ENCODE peak calls at places on chromosomes 2 and 18, in eight cellular contexts. A is pancreas, D is PC-9, O is MCF 10A, Q is uterus, H is IMR-90, B is fibroblast of the aortic adventitia, N is foreskin fibroblast. K is an unnamed sample.

GRCh38 chr2:85949280-85949679 is 60.5 kb upstream of the ST3GAL5 start:
- DNase-seq in H (no peak), D (no peak), B (no peak), Q (no peak), A (peak), O (no peak), N (no peak), K (no peak)

GRCh38 chr18:79637921-79638855 is 41.4 kb upstream of the CTDP1 start:
- DNase-seq in D (no peak), B (no peak), Q (no peak), H (no peak), A (no peak), N (no peak), O (no peak), K (no peak)

GRCh38 chr2:9753665-9754531 is 89.4 kb upstream of the TAF1B start:
- DNase-seq in B (no peak), D (peak), N (no peak), O (peak), A (peak), H (no peak), Q (no peak), K (no peak)

GRCh38 chr2:31388736-31389135 is 25.8 kb downstream of the XDH start:
- DNase-seq in H (no peak), N (no peak), B (no peak), A (no peak), D (no peak), Q (no peak), O (no peak), K (no peak)

GRCh38 chr18:80034068-80034851 is at the start of gene RBFA:
- DNase-seq in H (peak), O (peak), A (peak), B (peak), D (peak), N (peak), Q (peak), K (peak)

GRCh38 chr2:19901201-19901457 is 654 bp downstream of the TTC32 start:
- DNase-seq in Q (no peak), N (no peak), B (no peak), A (no peak), H (no peak), D (no peak), O (peak), K (no peak)

GRCh38 chr2:27381577-27382181 is 1.1 kb upstream of the ZNF513 start:
- DNase-seq in A (no peak), H (no peak), O (no peak), Q (no peak), D (no peak), N (no peak), B (no peak), K (no peak)

GRCh38 chr2:216349366-216349765 is 22.9 kb downstream of the MARCHF4 start:
- DNase-seq in Q (no peak), O (no peak), B (no peak), N (no peak), H (no peak), D (no peak), A (no peak), K (no peak)

GRCh38 chr2:216464104-216464720 is 34.4 kb upstream of the RPL37A start:
- DNase-seq in B (no peak), Q (no peak), N (no peak), H (no peak), D (no peak), O (no peak), A (no peak), K (no peak)

GRCh38 chr2:173884403-173884802 is 80.8 kb downstream of the SP3 start:
- DNase-seq in D (peak), A (peak), O (peak), B (peak), H (peak), Q (peak), N (peak), K (no peak)

GRCh38 chr18:12048827-12049175 is 44.8 kb upstream of the ANKRD62 start:
- DNase-seq in A (no peak), D (no peak), O (no peak), B (peak), N (no peak), Q (no peak), H (peak), K (no peak)

GRCh38 chr2:5319493-5319892 is 372.7 kb upstream of the SOX11 start:
- DNase-seq in O (no peak), B (no peak), H (no peak), N (no peak), Q (no peak), D (no peak), A (no peak), K (no peak)

GRCh38 chr2:33015421-33016142 is 68.8 kb downstream of the LTBP1 start:
- DNase-seq in A (peak), Q (no peak), B (peak), H (peak), O (peak), D (peak), N (peak), K (no peak)

GRCh38 chr2:216370961-216371633 is 1.2 kb downstream of the MARCHF4 start:
- DNase-seq in A (no peak), Q (no peak), N (no peak), B (no peak), D (peak), O (no peak), H (no peak), K (no peak)

GRCh38 chr2:11482473-11483031 is 16.6 kb upstream of the E2F6 start:
- DNase-seq in B (no peak), D (no peak), Q (no peak), O (no peak), N (no peak), A (no peak), H (no peak), K (no peak)

GRCh38 chr2:225108805-225109204 is 66.5 kb upstream of the DOCK10 start:
- DNase-seq in Q (no peak), A (no peak), N (no peak), B (no peak), H (no peak), D (no peak), O (no peak), K (no peak)

GRCh38 chr2:67015681-67016080 is 381.5 kb upstream of the ETAA1 start:
- DNase-seq in A (no peak), D (no peak), H (no peak), O (peak), B (no peak), Q (no peak), N (no peak), K (no peak)

GRCh38 chr2:46389417-46389916 is 89.9 kb upstream of the TMEM247 start:
- DNase-seq in O (no peak), Q (no peak), H (peak), A (peak), B (peak), D (no peak), N (no peak), K (no peak)

GRCh38 chr18:34339155-34339554 is 114.4 kb upstream of the NOL4 start:
- DNase-seq in N (no peak), D (no peak), A (no peak), H (no peak), B (no peak), O (no peak), Q (no peak), K (no peak)

GRCh38 chr2:17171446-17172049 is 346.7 kb downstream of the RAD51AP2 start:
- DNase-seq in D (peak), Q (no peak), N (peak), O (peak), H (peak), B (peak), A (peak), K (no peak)

GRCh38 chr2:23589739-23590138 is 204.8 kb downstream of the KLHL29 start:
- DNase-seq in N (no peak), A (no peak), O (no peak), D (no peak), B (no peak), Q (no peak), H (no peak), K (no peak)

GRCh38 chr2:165573534-165574461 is 104.3 kb downstream of the CSRNP3 start:
- DNase-seq in N (no peak), Q (peak), D (peak), B (peak), O (no peak), A (peak), H (no peak), K (no peak)

GRCh38 chr2:39930175-39930926 is 151.3 kb upstream of the THUMPD2 start:
- DNase-seq in D (no peak), O (no peak), A (no peak), B (no peak), N (no peak), H (no peak), Q (no peak), K (no peak)

GRCh38 chr18:63314991-63315662 is 4.4 kb downstream of the BCL2 start:
- DNase-seq in N (no peak), A (no peak), B (no peak), H (no peak), Q (no peak), D (no peak), O (no peak), K (no peak)

GRCh38 chr2:119546446-119546765 is 2.2 kb downstream of the CFAP221 start:
- DNase-seq in B (no peak), D (no peak), O (no peak), Q (no peak), H (no peak), A (no peak), N (no peak), K (no peak)

GRCh38 chr2:228999326-228999725 is 271.8 kb downstream of the PID1 start:
- DNase-seq in D (no peak), B (no peak), N (no peak), H (no peak), O (no peak), A (no peak), Q (no peak), K (no peak)

GRCh38 chr2:85589982-85590791 is 5.4 kb upstream of the RNF181 start:
- DNase-seq in N (peak), O (no peak), D (no peak), A (peak), Q (no peak), B (peak), H (peak), K (no peak)

GRCh38 chr18:76658627-76659026 is 163.6 kb upstream of the ZNF516 start:
- DNase-seq in A (no peak), B (no peak), Q (peak), D (no peak), N (no peak), H (no peak), O (peak), K (no peak)

GRCh38 chr2:125543968-125544514 is 1111.9 kb upstream of the GYPC start:
- DNase-seq in A (no peak), O (peak), Q (no peak), D (no peak), N (no peak), B (no peak), H (no peak), K (no peak)

GRCh38 chr18:77046409-77046808 is 86.2 kb downstream of the MBP start:
- DNase-seq in H (no peak), B (no peak), N (no peak), O (no peak), D (no peak), Q (no peak), A (no peak), K (no peak)

GRCh38 chr18:4987452-4988405 is 209.3 kb downstream of the AKAIN1 start:
- DNase-seq in B (no peak), N (no peak), A (no peak), O (no peak), H (no peak), Q (no peak), D (no peak), K (no peak)

GRCh38 chr2:65431417-65432226 is 777 bp downstream of the SPRED2 start:
- DNase-seq in D (peak), H (peak), A (peak), O (peak), N (no peak), B (peak), Q (peak), K (no peak)

GRCh38 chr2:212484563-212485080 is 54.0 kb downstream of the ERBB4 start:
- DNase-seq in A (no peak), D (no peak), N (no peak), O (no peak), H (no peak), Q (no peak), B (no peak), K (no peak)

GRCh38 chr2:124996406-124996805 is 971.3 kb downstream of the CNTNAP5 start:
- DNase-seq in D (no peak), Q (no peak), B (no peak), H (no peak), O (no peak), A (no peak), N (no peak), K (no peak)

GRCh38 chr2:40346535-40347354 is 105.1 kb downstream of the SLC8A1 start:
- DNase-seq in H (peak), N (no peak), O (no peak), Q (no peak), B (peak), D (no peak), A (no peak), K (no peak)

GRCh38 chr2:154375625-154376020 is 322.9 kb upstream of the KCNJ3 start:
- DNase-seq in A (no peak), N (no peak), H (no peak), D (no peak), O (peak), B (peak), Q (no peak), K (no peak)

GRCh38 chr2:130873700-130874346 is 37.1 kb downstream of the ARHGEF4 start:
- DNase-seq in A (peak), H (peak), N (peak), O (peak), D (peak), B (peak), Q (peak), K (peak)
- TF ChIP-seq CTCF in A (peak), H (peak), N (peak), O (peak), D (peak), B (peak), Q (peak), K (no peak)

GRCh38 chr2:48566582-48566981 is 36.6 kb downstream of the STON1 start:
- DNase-seq in D (no peak), Q (no peak), H (peak), A (peak), O (no peak), B (peak), N (peak), K (no peak)
- TF ChIP-seq CTCF in D (peak), Q (peak), H (peak), A (no peak), O (no peak), B (peak), N (peak), K (no peak)

DNA sequence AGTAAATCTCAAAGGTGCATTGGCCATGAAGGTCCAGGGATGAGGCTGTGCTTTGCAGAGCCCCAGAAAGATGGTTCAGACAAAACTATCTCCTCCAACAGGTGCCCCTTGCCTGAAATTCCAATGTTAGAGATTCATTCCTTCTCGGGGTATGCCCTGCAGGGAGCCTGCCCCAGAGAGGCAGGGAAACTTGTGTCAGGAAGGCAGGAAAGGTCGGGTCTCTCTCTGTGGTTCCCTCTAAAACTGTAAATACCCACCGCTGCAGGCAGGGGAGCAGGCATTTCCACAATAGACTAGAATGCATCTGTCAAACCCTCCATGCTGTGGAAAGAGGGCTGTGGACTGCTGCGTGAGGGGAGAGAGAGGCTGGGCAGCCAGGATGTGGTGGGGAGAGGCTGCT is 207.8 kb upstream of the SMAD2 start:
- DNase-seq in O (no peak), B (no peak), H (no peak), Q (no peak), D (no peak), N (no peak), A (no peak), K (no peak)
- TF ChIP-seq CTCF in O (no peak), B (no peak), H (no peak), Q (no peak), D (no peak), N (no peak), A (no peak), K (no peak)

GRCh38 chr2:181955010-181955409 is 30.6 kb upstream of the PPP1R1C start:
- DNase-seq in O (peak), N (peak), A (no peak), H (peak), B (peak), D (peak), Q (no peak), K (no peak)

GRCh38 chr2:181952413-181953226 is 33.0 kb upstream of the PPP1R1C start:
- DNase-seq in Q (no peak), A (no peak), B (no peak), N (no peak), O (no peak), H (peak), D (no peak), K (no peak)

GRCh38 chr2:181953773-181954537 is 31.7 kb upstream of the PPP1R1C start:
- DNase-seq in O (no peak), A (peak), D (peak), H (peak), N (peak), Q (peak), B (peak), K (peak)

GRCh38 chr2:181957668-181958067 is 28.0 kb upstream of the PPP1R1C start:
- DNase-seq in N (no peak), Q (no peak), O (no peak), B (no peak), D (no peak), H (no peak), A (no peak), K (no peak)

DNA sequence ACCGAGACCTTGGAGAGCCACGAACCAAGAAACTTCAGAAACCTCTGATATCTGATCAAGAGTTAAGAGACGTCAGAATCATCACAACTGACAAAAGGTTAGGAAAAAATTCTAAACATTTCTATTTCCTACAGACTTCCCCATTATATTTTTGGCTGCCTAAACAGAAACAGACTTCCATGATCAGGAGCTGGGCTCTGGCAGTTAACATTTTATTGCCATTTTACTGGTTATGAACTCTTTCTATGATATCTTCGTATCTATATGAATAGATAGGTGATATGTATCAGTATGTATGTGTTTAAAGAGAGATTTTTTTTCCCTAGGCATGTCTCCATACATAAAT is 31.1 kb upstream of the PPP1R1C start:
- DNase-seq in H (peak), O (no peak), B (no peak), A (no peak), D (no peak), Q (no peak), N (no peak), K (no peak)
- TF ChIP-seq CTCF in H (no peak), O (no peak), B (no peak), A (no peak), D (peak), Q (no peak), N (no peak), K (no peak)

DNA sequence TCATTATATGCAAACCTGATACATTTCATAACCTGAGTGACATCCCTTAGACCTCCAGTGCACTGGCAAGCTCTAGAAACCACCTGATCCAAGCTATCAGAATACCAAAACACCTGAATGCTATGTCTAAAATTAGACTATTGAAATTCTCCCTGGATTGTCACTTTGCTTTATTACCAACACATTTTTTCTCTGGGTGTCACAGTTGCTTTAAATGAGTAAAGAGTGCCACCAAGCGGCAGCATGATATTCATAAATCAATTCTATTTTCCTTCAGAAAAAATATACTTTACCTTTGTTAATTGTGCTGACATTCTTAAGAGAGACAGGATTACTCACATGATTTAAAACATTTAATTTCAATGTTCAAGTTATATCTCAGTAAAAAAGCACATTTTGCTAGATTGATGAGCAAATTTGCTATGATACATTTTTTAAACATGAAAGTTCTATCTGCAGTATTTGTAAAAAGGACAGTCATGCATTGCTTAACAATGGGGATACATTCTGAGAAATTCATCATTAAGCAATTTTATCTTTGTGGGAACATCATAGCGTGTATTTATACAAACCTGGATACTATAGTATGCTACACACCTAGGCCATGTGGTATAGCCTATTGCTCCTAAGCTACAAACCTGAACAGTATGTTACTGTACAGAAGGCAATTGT is 338.4 kb upstream of the SLC39A10 start:
- DNase-seq in B (peak), A (peak), H (peak), D (peak), N (no peak), Q (no peak), O (peak), K (no peak)
- TF ChIP-seq CTCF in B (peak), A (peak), H (peak), D (peak), N (peak), Q (peak), O (peak), K (no peak)

GRCh38 chr2:234423884-234424283 is 73.0 kb downstream of the ARL4C start:
- DNase-seq in D (no peak), Q (no peak), H (no peak), O (no peak), N (no peak), A (no peak), B (no peak), K (no peak)

GRCh38 chr2:234422242-234422641 is 74.6 kb downstream of the ARL4C start:
- DNase-seq in N (peak), O (peak), Q (no peak), H (peak), A (no peak), D (peak), B (peak), K (no peak)

GRCh38 chr2:234422895-234423505 is 73.9 kb downstream of the ARL4C start:
- DNase-seq in B (no peak), D (no peak), N (no peak), Q (no peak), H (no peak), O (peak), A (no peak), K (no peak)

GRCh38 chr2:234419726-234420125 is 77.2 kb downstream of the ARL4C start:
- DNase-seq in A (no peak), Q (no peak), D (peak), O (no peak), N (no peak), B (no peak), H (no peak), K (no peak)

DNA sequence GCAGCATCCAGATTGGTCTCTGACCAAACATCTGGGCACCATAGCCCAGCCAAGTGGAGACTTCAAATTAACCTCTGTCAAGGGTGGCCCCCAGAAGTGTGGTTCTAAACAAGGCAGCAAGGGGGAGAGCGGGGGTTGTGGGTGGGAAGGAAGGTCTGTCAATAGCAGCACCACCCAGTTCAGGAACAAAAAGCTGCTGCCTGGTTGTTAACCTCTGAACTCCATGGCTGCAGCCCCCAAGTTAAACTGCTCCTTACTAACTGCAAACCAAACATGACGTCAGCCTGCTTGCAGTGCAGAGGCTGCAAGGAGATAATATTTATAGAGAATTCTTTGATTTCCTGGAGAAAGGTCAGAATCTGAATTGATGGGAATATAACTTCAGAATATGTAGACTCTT is 76.5 kb downstream of the ARL4C start:
- DNase-seq in Q (no peak), B (no peak), D (no peak), O (no peak), N (no peak), A (no peak), H (peak), K (no peak)
- TF ChIP-seq CTCF in Q (no peak), B (no peak), D (no peak), O (no peak), N (no peak), A (no peak), H (no peak), K (no peak)